ENCODE peak calls at places on chromosome 17, in seven cellular contexts. V, G, H, M, A, D and Y are unnamed samples.

GRCh38 chr17:46726106-46726670 is 92.3 kb downstream of the WNT3 start:
- DNase-seq in H (no peak), A (no peak), V (no peak), D (no peak), G (peak), M (no peak), Y (peak)

GRCh38 chr17:45170976-45171337 is 9.3 kb downstream of the HEXIM2 start:
- DNase-seq in G (peak), D (no peak), M (peak), H (no peak), V (peak), A (peak), Y (peak)

GRCh38 chr17:28334176-28334575 is 1.1 kb downstream of the IFT20 start:
- DNase-seq in G (peak), A (no peak), M (no peak), D (no peak), H (no peak), V (no peak), Y (no peak)

GRCh38 chr17:66625321-66625767 is 209.6 kb upstream of the CACNG5 start:
- DNase-seq in D (no peak), G (peak), A (no peak), M (no peak), V (peak), H (no peak), Y (peak)

GRCh38 chr17:2151634-2152033 is 96.7 kb downstream of the HIC1 start:
- DNase-seq in D (no peak), M (no peak), A (no peak), V (no peak), G (no peak), H (no peak), Y (no peak)

GRCh38 chr17:16937431-16937830 is 34.5 kb downstream of the TNFRSF13B start:
- DNase-seq in M (peak), D (no peak), A (no peak), G (no peak), V (no peak), H (no peak), Y (no peak)

GRCh38 chr17:1515640-1516402 is 591 bp downstream of the INPP5K start:
- DNase-seq in M (no peak), V (peak), H (no peak), A (peak), G (peak), D (peak), Y (peak)

GRCh38 chr17:44221862-44222111 is 2.3 kb upstream of the UBTF start:
- DNase-seq in V (no peak), G (no peak), M (no peak), D (no peak), H (no peak), A (peak), Y (no peak)

GRCh38 chr17:72315514-72315913 is 194.7 kb downstream of the SOX9 start:
- DNase-seq in D (no peak), H (no peak), M (no peak), A (no peak), G (no peak), V (no peak), Y (no peak)

GRCh38 chr17:20920813-20921199 is 122.0 kb downstream of the USP22 start:
- DNase-seq in A (no peak), G (peak), V (no peak), D (no peak), M (no peak), H (no peak), Y (peak)

GRCh38 chr17:47621293-47622178 is 28.2 kb upstream of the KPNB1 start:
- DNase-seq in D (peak), G (peak), H (no peak), M (no peak), A (peak), V (peak), Y (peak)

GRCh38 chr17:38872671-38873385 is 3.0 kb downstream of the LASP1 start:
- DNase-seq in G (no peak), M (no peak), A (no peak), H (no peak), V (no peak), D (no peak), Y (no peak)

GRCh38 chr17:59786536-59787319 is 79.3 kb downstream of the VMP1 start:
- DNase-seq in V (peak), H (no peak), D (peak), M (no peak), A (no peak), G (peak), Y (peak)
- H3K4me3 ChIP-seq in V (peak), H (peak), D (no peak), M (peak), A (peak), G (no peak), Y (peak)

GRCh38 chr17:80846932-80847331 is 144.7 kb upstream of the CHMP6 start:
- DNase-seq in V (no peak), D (no peak), H (peak), A (no peak), G (no peak), M (no peak), Y (no peak)

GRCh38 chr17:80847506-80848230 is 144.0 kb upstream of the CHMP6 start:
- DNase-seq in V (no peak), M (no peak), H (peak), A (no peak), G (no peak), D (no peak), Y (no peak)

GRCh38 chr17:80845121-80845862 is 146.3 kb upstream of the CHMP6 start:
- DNase-seq in M (no peak), H (peak), D (no peak), V (no peak), G (no peak), A (no peak), Y (no peak)

GRCh38 chr17:80844418-80844990 is 147.1 kb upstream of the CHMP6 start:
- DNase-seq in M (no peak), D (no peak), H (peak), V (no peak), A (no peak), G (no peak), Y (peak)

DNA sequence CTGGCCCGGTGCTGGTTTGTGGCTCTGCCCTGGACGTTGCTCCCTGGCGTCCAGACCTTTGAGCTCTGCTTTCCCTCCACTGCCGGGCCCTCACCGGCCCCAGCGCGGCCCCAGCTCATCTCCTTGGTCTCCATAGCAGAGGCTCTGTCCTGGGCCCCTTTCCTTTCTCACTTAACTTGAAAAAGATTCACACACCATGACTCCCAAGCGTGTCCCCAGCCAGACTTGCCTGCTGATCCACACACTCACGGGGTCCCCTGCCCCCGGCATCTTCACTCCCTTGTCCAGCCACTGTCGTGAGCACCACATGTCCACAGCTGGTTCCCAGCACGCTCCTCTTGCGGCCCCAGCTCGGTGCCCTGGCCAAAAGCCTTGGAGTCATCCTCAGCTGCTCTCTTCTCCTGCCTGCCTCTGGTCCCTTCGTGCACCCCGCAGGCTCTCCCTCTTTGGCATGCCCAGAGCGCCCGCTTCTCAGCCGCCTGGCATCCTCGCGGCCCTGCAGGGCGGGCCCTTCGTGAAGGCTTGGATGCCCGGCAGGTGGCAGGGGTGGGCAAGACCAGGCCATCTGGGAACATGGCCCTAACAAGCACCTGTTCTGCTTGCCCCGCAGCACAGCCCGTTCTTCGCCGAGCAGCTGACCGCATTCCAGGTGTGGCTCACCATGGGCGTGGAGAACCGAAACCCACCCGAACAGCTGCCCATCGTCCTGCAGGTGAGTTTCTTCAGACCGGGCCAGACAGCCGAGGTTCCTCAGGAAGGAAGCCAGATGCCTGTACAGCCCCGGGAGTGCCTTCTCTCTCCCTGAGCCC is 145.6 kb upstream of the CHMP6 start:
- DNase-seq in A (no peak), D (no peak), V (no peak), G (no peak), H (peak), M (no peak), Y (no peak)
- TF ChIP-seq CTCF in A (no peak), D (no peak), V (no peak), G (no peak), H (no peak), M (no peak), Y (no peak)

GRCh38 chr17:146983-147761 is 9.8 kb downstream of the SCGB1C2 start:
- DNase-seq in H (peak), M (peak), V (no peak), D (no peak), A (no peak), G (no peak), Y (no peak)

GRCh38 chr17:146546-146945 is 9.2 kb downstream of the SCGB1C2 start:
- DNase-seq in A (no peak), M (peak), G (no peak), V (no peak), D (no peak), H (no peak), Y (no peak)

GRCh38 chr17:143785-144281 is 6.5 kb downstream of the SCGB1C2 start:
- DNase-seq in D (no peak), G (peak), V (peak), M (peak), H (peak), A (peak), Y (peak)

GRCh38 chr17:144936-145670 is 7.7 kb downstream of the SCGB1C2 start:
- DNase-seq in V (no peak), D (no peak), A (no peak), M (peak), H (no peak), G (no peak), Y (no peak)

DNA sequence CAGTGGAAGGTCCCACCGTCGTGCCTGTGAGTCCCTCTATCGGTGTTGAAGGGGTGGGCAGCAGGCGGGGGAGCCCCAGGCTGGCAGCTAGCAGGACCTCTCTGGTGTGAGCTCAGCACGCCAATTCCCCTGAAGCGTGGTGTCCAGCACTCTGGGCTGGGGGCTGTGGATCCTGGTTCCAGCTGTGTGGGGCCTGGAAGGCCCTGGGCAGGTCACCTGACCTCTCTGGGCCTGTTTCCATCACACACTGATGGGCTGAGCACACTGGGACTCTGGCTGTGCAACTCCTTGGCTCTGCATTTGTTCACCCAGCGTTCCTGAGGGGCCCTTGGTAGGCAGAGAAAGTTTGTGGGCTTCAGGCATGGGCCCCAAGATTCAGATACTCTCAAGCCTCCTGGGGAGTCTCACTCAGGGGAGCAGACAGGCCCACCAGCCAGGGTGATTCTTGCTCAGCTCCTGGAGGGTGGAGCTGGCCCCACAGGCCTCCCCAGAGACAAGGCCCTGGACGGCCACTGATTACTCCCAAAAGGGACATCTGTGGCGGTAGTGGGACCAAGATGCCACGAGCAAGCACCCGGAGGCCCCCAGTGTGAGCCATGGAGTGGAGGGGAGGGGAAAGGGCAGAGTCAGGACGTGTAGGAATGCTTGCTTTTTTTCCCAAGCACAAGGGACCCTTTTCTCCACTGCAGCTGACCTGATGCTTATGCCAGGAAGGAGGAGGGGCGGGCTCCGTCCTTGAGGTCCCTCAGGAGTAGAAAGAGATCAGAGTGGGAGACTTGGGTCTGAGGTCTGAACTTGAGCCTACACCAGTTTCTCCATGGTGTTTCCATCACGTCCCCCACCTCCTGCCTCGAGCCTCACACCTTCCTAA is 8.5 kb downstream of the SCGB1C2 start:
- DNase-seq in G (no peak), M (peak), H (no peak), D (no peak), V (no peak), A (no peak), Y (no peak)
- H3K4me3 ChIP-seq in G (no peak), M (no peak), H (no peak), D (no peak), V (no peak), A (no peak), Y (no peak)

DNA sequence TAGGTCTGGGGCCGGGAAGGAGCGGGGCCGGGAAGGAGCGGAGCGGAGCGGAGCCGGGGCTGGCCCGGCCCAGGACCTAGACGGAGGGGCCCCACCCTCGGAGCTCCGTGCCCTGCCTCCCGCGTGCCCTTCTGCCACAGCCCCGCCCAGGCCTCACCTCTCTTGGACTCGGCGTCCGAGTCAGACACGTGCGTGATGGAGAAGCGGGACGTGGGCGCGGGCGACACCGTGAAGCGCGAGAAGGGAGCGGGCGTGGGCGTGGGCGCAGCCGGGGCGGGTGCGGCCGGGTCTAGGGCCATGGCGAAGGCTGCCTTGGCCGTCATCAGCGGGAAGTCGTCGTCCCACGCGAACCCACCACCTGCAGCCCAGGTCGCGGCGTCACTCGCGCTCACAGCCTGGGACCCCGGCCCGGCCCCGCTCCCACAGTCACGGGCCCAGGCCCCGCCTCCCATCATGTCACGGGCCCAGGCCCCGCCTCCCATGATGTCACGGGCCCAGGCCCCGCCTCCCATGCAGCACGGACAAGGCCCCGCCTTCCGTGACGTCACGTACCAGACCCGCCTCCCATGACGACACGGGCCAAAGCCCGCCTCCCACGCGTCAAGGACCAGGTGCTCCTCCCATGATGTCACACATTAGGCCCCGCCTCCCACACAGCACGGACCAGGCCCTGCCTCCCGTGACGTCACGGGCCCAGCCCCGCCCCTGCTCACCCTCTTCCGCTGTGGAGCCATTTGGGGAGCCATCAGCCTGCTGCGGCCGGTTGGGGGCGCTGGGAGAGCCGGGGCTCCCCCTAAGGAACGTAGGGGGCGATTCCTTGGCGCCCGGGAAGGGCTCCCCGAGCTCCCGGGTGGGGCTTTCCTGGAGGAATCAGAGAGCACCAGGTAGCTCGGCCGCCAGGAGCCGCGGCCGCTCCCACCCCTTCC is 45.8 kb upstream of the PVALEF start:
- DNase-seq in V (peak), G (peak), D (peak), H (peak), A (peak), M (peak), Y (peak)
- TF ChIP-seq CTCF in V (no peak), G (no peak), D (no peak), H (no peak), A (no peak), M (no peak), Y (no peak)

GRCh38 chr17:79322216-79323123 is 247.8 kb downstream of the ENGASE start:
- DNase-seq in A (no peak), G (no peak), H (no peak), D (no peak), M (no peak), V (no peak), Y (no peak)
- H3K4me3 ChIP-seq in A (no peak), G (no peak), H (no peak), D (no peak), M (no peak), V (no peak), Y (no peak)

GRCh38 chr17:79577485-79578187 is 33.2 kb downstream of the RBFOX3 start:
- DNase-seq in G (no peak), A (no peak), D (no peak), H (no peak), M (no peak), V (no peak), Y (no peak)

GRCh38 chr17:79579074-79579800 is 31.6 kb downstream of the RBFOX3 start:
- DNase-seq in M (no peak), V (no peak), G (no peak), D (no peak), H (no peak), A (no peak), Y (no peak)

GRCh38 chr17:79583475-79583874 is 27.4 kb downstream of the RBFOX3 start:
- DNase-seq in V (no peak), M (no peak), H (no peak), A (no peak), G (no peak), D (no peak), Y (no peak)

GRCh38 chr17:79586131-79586530 is 24.7 kb downstream of the RBFOX3 start:
- DNase-seq in V (no peak), G (no peak), A (no peak), H (no peak), M (no peak), D (no peak), Y (no peak)

DNA sequence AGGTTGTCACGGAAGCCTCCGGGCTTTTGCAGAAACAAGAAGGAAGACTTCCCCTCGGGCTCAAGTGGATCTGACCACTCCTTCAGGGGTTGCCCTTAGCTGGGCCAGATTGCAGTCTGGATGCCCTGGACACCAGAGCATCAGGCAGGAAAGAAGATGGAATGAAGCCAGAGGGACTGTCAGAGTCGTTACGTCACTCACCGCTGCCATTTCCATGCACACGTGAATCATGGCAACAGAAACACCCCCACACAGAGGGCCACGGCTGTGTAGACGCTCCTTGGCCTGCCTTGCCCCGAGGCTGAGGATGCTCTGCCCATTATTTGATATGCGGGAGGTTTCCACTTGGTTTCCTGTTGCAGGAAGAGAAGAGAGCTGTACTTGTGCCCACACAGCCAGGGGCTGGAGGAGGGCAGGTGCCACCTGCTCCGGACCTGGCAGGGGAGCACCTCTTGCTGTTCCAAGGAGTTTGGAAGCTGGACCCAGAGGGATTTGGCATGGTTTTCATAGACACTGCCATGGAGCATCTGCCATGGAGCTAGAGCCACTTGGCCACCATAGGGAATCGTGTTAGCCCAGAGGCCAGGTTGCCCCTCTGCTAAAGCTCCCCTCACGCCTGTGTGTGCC is 29.4 kb downstream of the RBFOX3 start:
- DNase-seq in D (no peak), A (no peak), M (no peak), H (no peak), V (no peak), G (no peak), Y (no peak)
- TF ChIP-seq CTCF in D (no peak), A (no peak), M (no peak), H (no peak), V (no peak), G (no peak), Y (no peak)

DNA sequence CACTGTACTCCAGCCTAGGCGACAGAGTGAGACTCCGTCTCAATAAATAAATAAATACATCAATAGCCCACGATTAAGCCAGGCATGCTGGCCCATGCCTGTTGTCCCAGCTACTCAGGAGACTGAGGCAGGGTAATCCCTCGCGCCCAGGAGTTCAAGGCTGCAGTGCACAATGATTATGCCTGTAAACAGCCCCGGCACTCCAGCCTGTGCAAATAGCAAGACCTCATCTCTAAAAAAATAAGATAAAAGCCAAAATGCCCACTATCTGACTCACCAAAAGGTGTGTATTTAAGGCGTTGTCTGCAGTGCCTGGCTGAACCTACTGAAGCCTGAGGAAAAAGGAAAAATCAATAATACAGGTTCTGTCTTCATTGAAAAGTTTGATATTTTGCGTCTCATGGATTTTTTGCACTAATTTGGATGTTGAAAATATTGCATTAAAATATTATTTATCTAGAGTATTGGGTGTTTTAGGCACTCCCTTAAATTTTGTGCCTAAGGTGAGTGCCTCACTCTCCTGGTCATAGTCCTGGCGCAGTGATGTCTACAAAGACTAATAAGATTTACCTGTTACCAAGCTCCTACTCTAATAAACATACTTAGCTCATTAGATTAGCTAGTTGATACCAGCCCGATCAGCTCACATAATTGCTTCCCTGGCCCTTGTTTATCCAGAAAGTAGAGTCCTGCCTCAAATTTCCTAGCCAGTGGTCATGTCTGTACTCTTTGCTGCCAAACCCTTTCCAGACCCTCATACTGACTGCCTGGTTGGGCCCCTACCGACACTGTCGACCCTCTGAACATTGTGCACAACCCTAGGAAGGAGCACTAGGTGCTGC is 24.7 kb upstream of the TOB1 start:
- DNase-seq in A (no peak), V (no peak), G (no peak), M (no peak), D (no peak), H (no peak), Y (no peak)
- H3K4me3 ChIP-seq in A (no peak), V (no peak), G (no peak), M (no peak), D (no peak), H (no peak), Y (no peak)

GRCh38 chr17:37220609-37220953 is 155.2 kb upstream of the C17orf78 start:
- DNase-seq in V (peak), H (no peak), M (no peak), A (no peak), D (no peak), G (peak), Y (no peak)
- TF ChIP-seq CTCF in V (peak), H (no peak), M (peak), A (no peak), D (peak), G (peak), Y (peak)

GRCh38 chr17:57554826-57555635 is 190.1 kb downstream of the CCDC182 start:
- DNase-seq in V (no peak), H (no peak), M (no peak), A (no peak), G (no peak), D (no peak), Y (no peak)
- H3K4me3 ChIP-seq in V (no peak), H (no peak), M (no peak), A (no peak), G (no peak), D (no peak), Y (no peak)